ENCODE peak calls at places on chromosomes 4 and X, in ten cellular contexts. D is sigmoid colon, A is K562, Z is spleen, L is stomach, R is IMR-90, M is tibial nerve, B is suprapubic skin, Q is HCT116, T is endothelial cell of umbilical vein. Y is an unnamed sample.
A peak's percentile ranks its signal among the peaks of the same experiment; 100 is the strongest.

GRCh38 chr4:72604324-72604723 is 35.3 kb upstream of the ADAMTS3 start:
- DNase-seq in D (no peak), A (no peak), Z (no peak), L (no peak), R (no peak), M (peak; percentile 28), B (no peak), Q (no peak), T (peak; percentile 2), Y (no peak)

GRCh38 chrX:136954930-136955329 is 74.4 kb upstream of the RBMX start:
- DNase-seq in D (no peak), A (peak; percentile 11), Z (no peak), L (no peak), R (peak; percentile 46), M (no peak), B (no peak), Q (peak; percentile 0), T (peak; percentile 30), Y (no peak)

GRCh38 chr4:100984901-100985300 is 362.4 kb downstream of the PPP3CA start:
- DNase-seq in D (no peak), A (no peak), Z (no peak), L (no peak), R (peak; percentile 66), M (no peak), B (no peak), Q (no peak), T (peak; percentile 17), Y (no peak)

GRCh38 chrX:15873566-15873965 is 19.0 kb upstream of the AP1S2 start:
- DNase-seq in D (no peak), A (no peak), Z (no peak), L (no peak), R (peak; percentile 6), M (no peak), B (no peak), Q (no peak), T (no peak), Y (no peak)

GRCh38 chr4:121773873-121774272 is 8.9 kb upstream of the SMIM43 start:
- DNase-seq in D (no peak), A (no peak), Z (no peak), L (no peak), R (no peak), M (no peak), B (no peak), Q (no peak), T (no peak), Y (no peak)

GRCh38 chrX:119672252-119672825 is 20.6 kb downstream of the SEPTIN6 start:
- DNase-seq in D (no peak), A (no peak), Z (peak; percentile 15), L (no peak), R (peak; percentile 40), M (no peak), B (no peak), Q (no peak), T (no peak), Y (no peak)

GRCh38 chr4:118059397-118059796 is 25.1 kb downstream of the NDST3 start:
- DNase-seq in D (no peak), A (no peak), Z (no peak), L (no peak), R (no peak), M (no peak), B (no peak), Q (no peak), T (no peak), Y (no peak)

GRCh38 chrX:63784346-63784901 is 590 bp downstream of the ARHGEF9 start:
- DNase-seq in D (no peak), A (no peak), Z (no peak), L (no peak), R (no peak), M (no peak), B (no peak), Q (no peak), T (no peak), Y (no peak)

GRCh38 chr4:106691749-106692148 is 323.2 kb upstream of the GIMD1 start:
- DNase-seq in D (no peak), A (no peak), Z (no peak), L (no peak), R (no peak), M (no peak), B (no peak), Q (peak; percentile 4), T (peak; percentile 33), Y (no peak)
- TF ChIP-seq CTCF in D (no peak), A (no peak), Z (no peak), L (no peak), R (no peak), M (no peak), B (no peak), Q (peak; percentile 33), T (no peak), Y (no peak)

GRCh38 chr4:8431553-8431952 is 9.0 kb downstream of the ACOX3 start:
- DNase-seq in D (no peak), A (no peak), Z (no peak), L (no peak), R (no peak), M (no peak), B (no peak), Q (no peak), T (no peak), Y (no peak)

GRCh38 chr4:8427262-8427661 is 13.3 kb downstream of the ACOX3 start:
- DNase-seq in D (no peak), A (no peak), Z (no peak), L (no peak), R (no peak), M (no peak), B (no peak), Q (no peak), T (no peak), Y (no peak)

GRCh38 chr4:8427761-8428287 is 12.7 kb downstream of the ACOX3 start:
- DNase-seq in D (peak; percentile 76), A (no peak), Z (no peak), L (no peak), R (peak; percentile 33), M (peak; percentile 23), B (no peak), Q (no peak), T (peak; percentile 73), Y (peak; percentile 46)

GRCh38 chr4:8433181-8433580 is 7.3 kb downstream of the ACOX3 start:
- DNase-seq in D (no peak), A (no peak), Z (no peak), L (no peak), R (no peak), M (no peak), B (no peak), Q (no peak), T (no peak), Y (no peak)

DNA sequence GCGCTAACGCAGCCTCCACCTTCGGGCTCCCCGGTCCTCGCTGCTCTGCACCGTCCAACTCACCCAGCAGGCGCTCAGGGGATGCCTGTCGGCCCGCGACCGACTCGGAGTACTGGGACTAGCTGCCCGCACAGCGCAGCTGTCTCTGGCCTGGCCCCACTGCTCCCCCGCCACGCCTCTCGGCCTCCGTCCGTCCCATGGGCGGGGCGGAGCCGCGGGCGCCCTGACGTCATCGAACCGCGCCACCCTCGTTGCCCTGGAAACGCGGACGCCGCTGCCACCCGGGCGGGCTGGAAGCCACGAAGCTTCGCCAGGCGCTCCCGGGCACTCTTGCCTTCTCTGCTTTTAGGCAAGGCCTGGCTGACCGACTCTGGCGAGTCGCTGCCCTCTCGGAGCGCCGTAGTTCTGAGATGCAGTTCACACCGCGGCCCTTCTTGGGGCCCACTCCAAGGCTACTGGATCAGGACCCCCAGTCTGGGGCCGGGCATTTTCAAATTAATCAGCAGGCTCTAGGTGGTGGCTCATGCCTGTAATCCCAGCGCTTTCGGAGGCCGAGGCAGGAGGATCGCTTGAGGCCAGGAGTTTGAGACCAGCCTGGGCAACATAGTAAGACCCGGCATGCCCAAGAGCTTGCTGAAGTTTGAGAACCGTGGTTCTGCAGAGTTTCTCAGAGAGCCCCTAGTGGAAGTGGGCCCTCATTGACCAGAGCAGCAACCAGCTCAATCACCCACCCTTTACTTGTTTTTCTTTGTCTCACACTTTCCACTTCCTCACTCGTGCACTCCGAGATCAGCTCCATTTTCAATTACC is 12.0 kb downstream of the ACOX3 start:
- DNase-seq in D (peak; percentile 94), A (peak; percentile 97), Z (peak; percentile 96), L (peak; percentile 92), R (peak; percentile 80), M (peak; percentile 87), B (peak; percentile 91), Q (peak; percentile 63), T (peak; percentile 85), Y (peak; percentile 91)
- TF ChIP-seq POLR2A in D (peak; percentile 63), A (peak; percentile 63), Z (peak; percentile 41), L (no peak), R (peak; percentile 84), M (no peak), B (no peak), Q (peak; percentile 38), T (peak; percentile 76), Y (peak; percentile 82)

DNA sequence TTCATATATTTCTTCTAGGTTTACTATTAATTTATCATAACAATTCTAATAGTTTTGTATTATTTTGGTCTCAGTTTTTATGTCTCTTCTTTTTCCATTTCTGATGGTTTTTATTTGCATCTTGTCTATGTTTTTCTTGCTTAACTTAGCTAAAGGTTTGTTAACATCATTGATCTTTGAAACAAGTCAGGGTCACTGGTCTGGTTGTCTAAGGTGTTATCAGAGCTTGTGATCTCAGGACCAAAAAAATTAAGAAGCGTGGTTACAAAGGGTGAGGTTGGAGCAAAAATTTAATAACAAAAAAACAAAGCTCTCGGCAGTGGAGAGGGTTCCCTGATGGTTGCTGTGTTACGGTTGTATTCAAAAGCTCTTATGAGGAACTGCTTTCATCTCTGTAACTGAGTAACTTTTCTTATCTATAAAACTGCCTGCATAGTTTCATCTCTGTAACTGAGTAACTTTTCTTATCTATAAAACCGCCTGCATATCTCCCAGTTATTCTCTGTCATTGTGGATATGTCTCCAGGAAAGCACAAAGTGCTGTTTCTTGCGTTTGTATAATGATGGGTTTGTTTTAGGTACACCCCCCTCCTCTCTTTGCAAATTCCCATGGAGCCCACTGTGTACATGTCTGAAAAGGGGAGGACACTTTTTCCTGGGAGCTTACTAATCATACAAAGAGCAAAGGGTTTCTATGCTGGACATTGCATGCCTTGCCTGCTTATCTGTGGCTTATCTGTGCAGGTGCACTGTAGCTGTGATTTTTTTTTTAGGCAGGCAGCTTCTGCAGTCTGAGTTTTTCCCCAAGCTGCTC is 62.4 kb upstream of the UGT2B15 start:
- DNase-seq in D (no peak), A (no peak), Z (no peak), L (no peak), R (no peak), M (no peak), B (no peak), Q (no peak), T (no peak), Y (peak; percentile 68)
- H3K27ac ChIP-seq in D (no peak overlapping the region), A (no peak overlapping the region), Z (no peak overlapping the region), L (peak overlapping the region; percentile 60), R (no peak overlapping the region), M (no peak overlapping the region), B (no peak overlapping the region), Q (no peak overlapping the region), T (no peak overlapping the region), Y (peak overlapping the region; percentile 69)

DNA sequence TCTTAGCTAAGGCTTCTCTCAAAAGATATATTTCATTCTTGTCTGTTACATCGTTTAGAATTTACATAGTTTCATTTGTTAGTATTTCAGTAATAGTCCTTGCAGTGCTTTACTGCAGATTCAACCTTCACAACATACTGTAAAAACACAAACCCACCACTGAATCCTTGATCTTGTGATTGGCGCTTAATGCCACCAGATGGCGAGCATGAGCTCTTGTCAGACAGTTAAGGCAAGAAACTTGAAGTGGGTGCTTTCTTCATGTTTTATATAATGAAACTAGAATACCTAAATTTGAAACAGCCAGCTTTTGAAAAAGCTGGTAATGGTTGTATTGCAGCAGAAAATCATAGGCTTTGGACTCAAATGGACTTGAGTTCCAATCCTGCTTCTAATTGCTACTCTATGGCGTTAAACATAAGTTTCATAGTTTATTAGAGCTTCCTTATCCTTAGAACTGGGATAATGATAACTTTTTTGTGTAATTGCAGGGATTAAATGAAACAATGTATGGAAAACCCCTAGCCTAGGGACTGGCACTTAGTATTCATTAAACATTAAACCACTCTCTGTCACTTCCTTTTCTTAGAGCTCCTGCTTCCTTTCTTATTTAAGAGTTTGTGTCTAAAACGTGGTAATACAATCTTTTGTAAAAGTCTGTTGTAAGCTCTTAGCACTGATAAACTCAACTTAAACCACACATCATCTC is 95.1 kb downstream of the USP9X start:
- DNase-seq in D (no peak), A (peak; percentile 40), Z (no peak), L (peak; percentile 54), R (peak; percentile 77), M (peak; percentile 30), B (no peak), Q (peak; percentile 26), T (peak; percentile 66), Y (peak; percentile 45)
- TF ChIP-seq CTCF in D (peak; percentile 47), A (peak; percentile 55), Z (peak; percentile 67), L (peak; percentile 60), R (peak; percentile 73), M (peak; percentile 69), B (peak; percentile 46), Q (peak; percentile 59), T (peak; percentile 52), Y (peak; percentile 27)

Y was measured in body of pancreas.